ENCODE peak calls at places on chromosomes 7 and 10, in six cellular contexts. L, S, X, U, N and Q are unnamed samples.

GRCh38 chr10:46550076-46550790 is 6.2 kb downstream of the GPRIN2 start:
- DNase-seq in L (no peak), S (no peak), X (no peak), U (no peak), N (no peak), Q (peak; percentile 23)

GRCh38 chr7:156019308-156019707 is 207.0 kb upstream of the SHH start:
- DNase-seq in L (no peak), S (no peak), X (no peak), U (no peak), N (no peak), Q (no peak)

GRCh38 chr7:14394786-14395185 is 405.3 kb upstream of the ETV1 start:
- DNase-seq in L (no peak), S (no peak), X (no peak), U (no peak), N (no peak), Q (no peak)

GRCh38 chr7:149887311-149887710 is 13.5 kb downstream of the ATP6V0E2 start:
- DNase-seq in L (no peak), S (no peak), X (no peak), U (no peak), N (peak; percentile 1), Q (no peak)

GRCh38 chr7:47293884-47294568 is 287.9 kb downstream of the TNS3 start:
- DNase-seq in L (no peak), S (no peak), X (no peak), U (no peak), N (no peak), Q (no peak)

GRCh38 chr10:95864906-95865813 is 42.6 kb upstream of the CC2D2B start:
- DNase-seq in L (peak; percentile 66), S (peak; percentile 81), X (peak; percentile 63), U (no peak), N (peak; percentile 74), Q (peak; percentile 24)

GRCh38 chr7:149717481-149717880 is 55.9 kb downstream of the ZNF467 start:
- DNase-seq in L (no peak), S (no peak), X (no peak), U (no peak), N (no peak), Q (no peak)

GRCh38 chr10:128029280-128029618 is 97.0 kb downstream of the MKI67 start:
- DNase-seq in L (no peak), S (no peak), X (no peak), U (no peak), N (no peak), Q (no peak)

GRCh38 chr7:42198974-42199668 is 37.9 kb downstream of the GLI3 start:
- DNase-seq in L (no peak), S (no peak), X (no peak), U (no peak), N (no peak), Q (no peak)

GRCh38 chr7:113100091-113100723 is 13.6 kb upstream of the GPR85 start:
- DNase-seq in L (no peak), S (no peak), X (no peak), U (no peak), N (no peak), Q (no peak)

GRCh38 chr10:124138195-124138882 is 44.9 kb upstream of the CHST15 start:
- DNase-seq in L (no peak), S (no peak), X (no peak), U (no peak), N (no peak), Q (no peak)

GRCh38 chr10:26621889-26622681 is 75.4 kb upstream of the PDSS1 start:
- DNase-seq in L (no peak), S (no peak), X (no peak), U (no peak), N (no peak), Q (peak; percentile 52)

GRCh38 chr7:136234040-136234439 is 256.9 kb upstream of the MTPN start:
- DNase-seq in L (no peak), S (no peak), X (no peak), U (no peak), N (no peak), Q (no peak)

GRCh38 chr7:128919881-128920789 is 9.6 kb upstream of the KCP start:
- DNase-seq in L (no peak), S (peak; percentile 36), X (no peak), U (no peak), N (peak; percentile 32), Q (no peak)

GRCh38 chr10:127163632-127164031 is 32.8 kb downstream of the INSYN2A start:
- DNase-seq in L (no peak), S (no peak), X (no peak), U (no peak), N (peak; percentile 20), Q (no peak)

GRCh38 chr7:43195768-43196167 is 83.3 kb downstream of the HECW1 start:
- DNase-seq in L (no peak), S (no peak), X (no peak), U (no peak), N (no peak), Q (no peak)

GRCh38 chr7:142992427-142992826 is 30.3 kb upstream of the KEL start:
- DNase-seq in L (peak; percentile 58), S (no peak), X (no peak), U (no peak), N (no peak), Q (no peak)

GRCh38 chr10:112340601-112341000 is 33.3 kb upstream of the ACSL5 start:
- DNase-seq in L (no peak), S (no peak), X (no peak), U (no peak), N (no peak), Q (no peak)

GRCh38 chr10:51073461-51074237 is 638 bp upstream of the PRKG1 start:
- DNase-seq in L (peak; percentile 35), S (no peak), X (no peak), U (no peak), N (peak; percentile 16), Q (peak; percentile 8)

GRCh38 chr7:9890092-9890491 is 1083.6 kb upstream of the PHF14 start:
- DNase-seq in L (no peak), S (no peak), X (no peak), U (no peak), N (no peak), Q (no peak)

GRCh38 chr10:110113670-110114337 is 93.6 kb upstream of the MXI1 start:
- DNase-seq in L (no peak), S (no peak), X (no peak), U (no peak), N (no peak), Q (no peak)

GRCh38 chr7:24739306-24739705 is 18.0 kb downstream of the GSDME start:
- DNase-seq in L (no peak), S (no peak), X (no peak), U (no peak), N (no peak), Q (no peak)

GRCh38 chr7:879093-879492 is 2.7 kb downstream of the GET4 start:
- DNase-seq in L (no peak), S (no peak), X (no peak), U (no peak), N (no peak), Q (no peak)

GRCh38 chr10:17984056-17984455 is 32.3 kb downstream of the SLC39A12 start:
- DNase-seq in L (peak; percentile 13), S (no peak), X (no peak), U (no peak), N (no peak), Q (peak; percentile 5)

GRCh38 chr10:76970795-76971519 is 666.7 kb downstream of the KCNMA1 start:
- DNase-seq in L (no peak), S (no peak), X (no peak), U (no peak), N (no peak), Q (no peak)

GRCh38 chr10:28948045-28948444 is 270.7 kb downstream of the BAMBI start:
- DNase-seq in L (no peak), S (no peak), X (no peak), U (no peak), N (no peak), Q (no peak)

GRCh38 chr7:131225619-131226101 is 102.0 kb upstream of the MKLN1 start:
- DNase-seq in L (no peak), S (no peak), X (no peak), U (peak; percentile 14), N (peak; percentile 41), Q (no peak)

GRCh38 chr7:100894860-100895700 is 608 bp downstream of the ACHE start:
- DNase-seq in L (no peak), S (peak; percentile 59), X (no peak), U (no peak), N (peak; percentile 57), Q (no peak)

GRCh38 chr7:111486472-111487142 is 75.7 kb downstream of the IMMP2L start:
- DNase-seq in L (peak; percentile 53), S (no peak), X (peak; percentile 23), U (peak; percentile 1), N (peak; percentile 82), Q (peak; percentile 8)

GRCh38 chr10:3662775-3663174 is 122.2 kb downstream of the KLF6 start:
- DNase-seq in L (no peak), S (no peak), X (no peak), U (no peak), N (no peak), Q (no peak)

GRCh38 chr7:12210179-12211053 is 678 bp upstream of the TMEM106B start:
- DNase-seq in L (peak; percentile 86), S (peak; percentile 54), X (no peak), U (peak; percentile 64), N (no peak), Q (peak; percentile 0)

GRCh38 chr7:10889266-10889898 is 84.3 kb upstream of the PHF14 start:
- DNase-seq in L (peak; percentile 71), S (peak; percentile 68), X (peak; percentile 8), U (peak; percentile 38), N (peak; percentile 85), Q (peak; percentile 46)

GRCh38 chr7:55055479-55055878 is 36.7 kb downstream of the EGFR start:
- DNase-seq in L (no peak), S (no peak), X (no peak), U (no peak), N (no peak), Q (no peak)

GRCh38 chr7:24419070-24419469 is 135.1 kb downstream of the NPY start:
- DNase-seq in L (no peak), S (no peak), X (no peak), U (no peak), N (peak; percentile 55), Q (no peak)